ENCODE peak calls at places on chromosome 1, in six cellular contexts. W, Q, F, X, M and V are unnamed samples.

GRCh38 chr1:95793893-95794292 is 559.9 kb downstream of the RWDD3 start:
- DNase-seq in Q (no peak), F (no peak), W (no peak), X (no peak), M (no peak), V (no peak)

GRCh38 chr1:109787211-109787844 is 23.6 kb upstream of the EPS8L3 start:
- DNase-seq in Q (no peak), F (no peak), W (no peak), M (no peak), X (no peak), V (no peak)

GRCh38 chr1:90826834-90827233 is 109.7 kb upstream of the BARHL2 start:
- DNase-seq in F (no peak), Q (no peak), X (no peak), W (no peak), M (no peak), V (no peak)

GRCh38 chr1:169726851-169727250 is 7.0 kb downstream of the SELE start:
- DNase-seq in Q (no peak), W (no peak), M (no peak), F (no peak), X (no peak), V (no peak)

GRCh38 chr1:198638894-198639319 is at the start of gene PTPRC:
- DNase-seq in F (no peak), W (no peak), Q (no peak), M (no peak), X (no peak), V (no peak)

GRCh38 chr1:31771891-31772668 is 7.9 kb upstream of the ADGRB2 start:
- DNase-seq in M (no peak), F (no peak), X (peak), W (no peak), Q (no peak), V (no peak)

GRCh38 chr1:78176448-78176847 is 130.7 kb downstream of the GIPC2 start:
- DNase-seq in X (no peak), F (no peak), M (no peak), Q (no peak), W (peak), V (no peak)

GRCh38 chr1:147640553-147641165 is 29.7 kb downstream of the ACP6 start:
- DNase-seq in M (peak), F (peak), X (peak), Q (no peak), W (peak), V (peak)

GRCh38 chr1:16006010-16006409 is 2.0 kb downstream of the SRARP start:
- DNase-seq in M (no peak), F (no peak), X (no peak), W (no peak), Q (no peak), V (no peak)

GRCh38 chr1:81803423-81804103 is 2.8 kb downstream of the ADGRL2 start:
- DNase-seq in F (no peak), M (no peak), W (no peak), X (no peak), Q (no peak), V (no peak)

GRCh38 chr1:218297867-218298266 is 12.8 kb downstream of the RRP15 start:
- DNase-seq in F (no peak), X (no peak), M (no peak), Q (no peak), W (no peak), V (no peak)

GRCh38 chr1:17046043-17046657 is 7.7 kb downstream of the SDHB start:
- DNase-seq in W (peak), Q (no peak), M (no peak), X (no peak), F (no peak), V (no peak)

GRCh38 chr1:23444104-23444533 is 19.6 kb upstream of the TCEA3 start:
- DNase-seq in Q (no peak), W (no peak), F (no peak), X (no peak), M (no peak), V (no peak)

GRCh38 chr1:14699596-14699995 is 101.1 kb downstream of the KAZN start:
- DNase-seq in W (no peak), M (no peak), F (no peak), X (no peak), Q (no peak), V (peak)

GRCh38 chr1:110798691-110799256 is 74.2 kb upstream of the CD53 start:
- DNase-seq in F (no peak), Q (no peak), X (no peak), M (no peak), W (no peak), V (no peak)

GRCh38 chr1:109627692-109628399 is 8.2 kb downstream of the AMPD2 start:
- DNase-seq in Q (no peak), X (no peak), W (no peak), F (no peak), M (no peak), V (peak)

GRCh38 chr1:41507152-41507720 is 22.8 kb upstream of the EDN2 start:
- DNase-seq in X (no peak), F (no peak), M (no peak), W (no peak), Q (no peak), V (no peak)

GRCh38 chr1:41542196-41542955 is 57.9 kb upstream of the EDN2 start:
- DNase-seq in X (no peak), M (no peak), W (no peak), F (no peak), Q (no peak), V (no peak)

GRCh38 chr1:172429324-172430127 is 9.0 kb downstream of the C1orf105 start:
- DNase-seq in M (peak), W (peak), F (peak), X (peak), Q (no peak), V (no peak)

GRCh38 chr1:90144820-90145219 is 149.9 kb downstream of the ZNF326 start:
- DNase-seq in X (no peak), Q (no peak), W (no peak), F (no peak), M (no peak), V (no peak)

GRCh38 chr1:153962088-153963029 is 978 bp downstream of the SLC39A1 start:
- DNase-seq in W (no peak), X (no peak), F (no peak), M (no peak), Q (no peak), V (no peak)

GRCh38 chr1:117257291-117257690 is 46.6 kb upstream of the VTCN1 start:
- DNase-seq in Q (no peak), F (no peak), X (no peak), M (no peak), W (no peak), V (no peak)

GRCh38 chr1:98176414-98176813 is 255.6 kb upstream of the DPYD start:
- DNase-seq in F (no peak), M (no peak), Q (no peak), X (no peak), W (no peak), V (no peak)

GRCh38 chr1:238232036-238232744 is 341.5 kb upstream of the ZP4 start:
- DNase-seq in W (no peak), X (no peak), M (no peak), F (no peak), Q (no peak), V (no peak)

GRCh38 chr1:94121411-94121821 is 468 bp upstream of the ABCA4 start:
- DNase-seq in M (no peak), X (no peak), Q (no peak), F (no peak), W (no peak), V (no peak)

GRCh38 chr1:59549903-59550302 is 253.0 kb downstream of the FGGY start:
- DNase-seq in X (no peak), M (no peak), F (no peak), Q (no peak), W (no peak), V (peak)

GRCh38 chr1:172900359-172900997 is 150.3 kb downstream of the TNFSF18 start:
- DNase-seq in W (no peak), F (no peak), X (no peak), Q (no peak), M (no peak), V (no peak)

GRCh38 chr1:149931212-149931805 is 3.7 kb upstream of the SF3B4 start:
- DNase-seq in M (no peak), X (no peak), Q (no peak), W (no peak), F (no peak), V (no peak)

GRCh38 chr1:110786802-110787327 is 86.1 kb upstream of the CD53 start:
- DNase-seq in W (no peak), M (no peak), X (no peak), Q (no peak), F (no peak), V (no peak)